ENCODE peak calls at places on chromosomes 12 and 14, in six cellular contexts. W, K, E, P, O and N are unnamed samples.
A peak's percentile ranks its signal among the peaks of the same experiment; 100 is the strongest.

GRCh38 chr12:132566551-132567131 is 43.7 kb downstream of the LRCOL1 start:
- DNase-seq in W (peak; percentile 50), K (no peak), E (no peak), P (no peak), O (no peak), N (no peak)

GRCh38 chr12:90940872-90941499 is 14.0 kb downstream of the CCER1 start:
- DNase-seq in W (no peak), K (peak; percentile 55), E (no peak), P (peak; percentile 64), O (no peak), N (no peak)

GRCh38 chr12:131436922-131437705 is 273.8 kb upstream of the SFSWAP start:
- DNase-seq in W (peak; percentile 10), K (no peak), E (no peak), P (no peak), O (no peak), N (peak; percentile 52)

GRCh38 chr14:105855893-105856675 is 329.7 kb downstream of the TMEM121 start:
- DNase-seq in W (peak; percentile 8), K (no peak), E (peak; percentile 6), P (no peak), O (peak; percentile 15), N (no peak)

GRCh38 chr12:12628013-12628412 is 16.3 kb downstream of the CREBL2 start:
- DNase-seq in W (no peak), K (no peak), E (no peak), P (no peak), O (no peak), N (no peak)

GRCh38 chr14:52267501-52268190 is at the start of gene PTGDR:
- DNase-seq in W (peak; percentile 25), K (peak; percentile 70), E (no peak), P (no peak), O (no peak), N (no peak)

GRCh38 chr12:50803230-50803629 is 39.3 kb downstream of the ATF1 start:
- DNase-seq in W (no peak), K (no peak), E (no peak), P (no peak), O (no peak), N (no peak)

GRCh38 chr12:26125451-26126339 is 858 bp upstream of the BHLHE41 start:
- DNase-seq in W (peak; percentile 87), K (peak; percentile 82), E (peak; percentile 82), P (peak; percentile 79), O (peak; percentile 80), N (peak; percentile 73)

GRCh38 chr14:77424862-77425261 is 1.5 kb upstream of the NOXRED1 start:
- DNase-seq in W (no peak), K (no peak), E (no peak), P (no peak), O (no peak), N (no peak)
- H3K36me3 ChIP-seq in W (no peaks in the 10 kb centered on the region), K (peaks cover 5% of the 10 kb centered on the region), E (peaks cover 32% of the 10 kb centered on the region), P (no peaks in the 10 kb centered on the region), O (peaks cover 80% of the 10 kb centered on the region), N (peaks cover 9% of the 10 kb centered on the region)

DNA sequence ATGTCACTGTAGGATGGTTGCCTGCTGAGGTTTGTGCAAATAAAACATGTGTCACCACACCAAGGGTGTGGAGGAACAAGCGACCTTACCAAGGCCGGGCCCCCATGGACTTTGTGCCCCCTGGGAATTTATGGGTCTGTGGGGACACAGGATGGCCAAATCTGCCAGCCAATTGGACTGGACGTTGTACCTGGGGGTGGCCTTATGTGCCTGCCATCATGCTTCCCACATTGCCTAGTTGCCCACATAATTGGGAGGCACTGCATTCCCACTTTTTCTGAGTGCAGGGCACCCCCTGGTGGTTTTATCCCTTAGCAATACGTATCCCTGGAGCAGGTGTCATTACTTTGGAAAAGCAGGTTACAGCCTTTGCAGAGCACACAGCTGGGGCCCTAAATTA is 92.6 kb upstream of the TMPO start:
- DNase-seq in W (no peak), K (peak; percentile 55), E (peak; percentile 33), P (no peak), O (no peak), N (peak; percentile 41)
- TF ChIP-seq CTCF in W (no peak), K (peak; percentile 50), E (peak; percentile 47), P (no peak), O (peak; percentile 69), N (peak; percentile 57)

GRCh38 chr14:74945261-74945851 is 10.0 kb downstream of the PGF start:
- DNase-seq in W (peak; percentile 60), K (peak; percentile 79), E (peak; percentile 67), P (peak; percentile 16), O (no peak), N (peak; percentile 70)
- H3K36me3 ChIP-seq in W (no peaks in the 10 kb centered on the region), K (no peaks in the 10 kb centered on the region), E (no peaks in the 10 kb centered on the region), P (no peaks in the 10 kb centered on the region), O (no peaks in the 10 kb centered on the region), N (peaks cover 54% of the 10 kb centered on the region)

DNA sequence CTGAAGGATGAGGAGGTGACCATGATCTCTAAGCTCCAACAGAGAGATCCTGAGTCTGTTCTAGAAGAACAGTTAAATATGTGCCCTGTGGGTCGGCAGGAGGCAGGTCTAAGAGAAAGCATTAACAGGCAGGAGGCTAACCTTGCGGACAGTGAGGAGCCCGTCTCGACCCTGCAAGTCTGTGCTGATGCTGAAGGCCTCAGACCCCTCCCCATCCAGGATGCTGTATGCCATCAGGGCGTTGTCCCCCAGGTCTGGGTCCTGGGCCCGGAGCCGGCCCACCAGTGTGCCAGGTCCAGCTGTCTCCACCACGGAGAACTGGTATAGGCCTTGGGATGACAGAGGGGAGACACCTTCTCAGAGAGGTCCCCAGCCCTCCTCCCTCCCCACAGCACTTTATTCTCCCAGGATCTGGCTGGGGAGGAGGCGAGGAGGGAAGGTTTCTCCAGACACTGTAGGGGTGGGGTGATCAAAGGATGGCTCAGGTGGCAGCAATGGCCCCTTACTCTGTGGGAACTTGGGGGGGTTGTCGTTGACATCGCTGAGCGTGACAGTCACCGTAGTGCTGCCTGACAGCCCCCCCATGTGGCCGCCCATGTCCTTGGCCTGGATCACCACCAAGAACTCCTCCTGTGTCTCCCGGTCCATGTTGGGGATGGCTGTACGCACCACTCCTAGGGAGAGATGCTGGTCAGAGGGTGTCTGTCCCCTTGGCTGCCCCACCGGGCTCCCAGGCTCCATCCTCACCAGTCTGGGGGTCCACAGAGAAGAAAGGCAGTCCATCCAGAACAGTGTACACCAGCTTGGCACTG is 3.1 kb downstream of the CDH24 start:
- DNase-seq in W (peak; percentile 49), K (peak; percentile 39), E (peak; percentile 53), P (no peak), O (no peak), N (peak; percentile 67)
- TF ChIP-seq CTCF in W (no peak), K (peak; percentile 37), E (peak; percentile 31), P (no peak), O (no peak), N (peak; percentile 77)

DNA sequence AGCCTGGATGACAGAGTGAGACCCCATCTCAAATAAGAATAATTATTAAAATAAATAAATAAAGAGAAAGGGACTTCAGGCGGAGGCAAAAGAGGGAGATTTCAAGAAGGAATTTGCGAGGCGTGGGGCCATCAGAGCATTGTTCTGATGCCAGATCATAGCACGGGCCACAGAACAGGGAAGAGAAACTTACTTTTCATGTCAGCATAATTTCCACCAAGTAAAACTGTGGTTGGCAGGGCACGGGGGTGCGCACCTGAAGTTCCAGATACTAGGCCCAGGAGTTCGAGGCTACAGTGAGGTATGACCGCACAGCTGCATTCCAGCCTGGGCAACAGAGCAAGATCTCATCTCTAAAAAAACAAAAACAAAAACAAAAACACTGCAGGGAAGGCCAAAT is 11.0 kb upstream of the PLBD1 start:
- DNase-seq in W (no peak), K (no peak), E (no peak), P (no peak), O (no peak), N (no peak)
- H3K36me3 ChIP-seq in W (no peaks in the 10 kb centered on the region), K (no peaks in the 10 kb centered on the region), E (no peaks in the 10 kb centered on the region), P (no peaks in the 10 kb centered on the region), O (no peaks in the 10 kb centered on the region), N (no peaks in the 10 kb centered on the region)

GRCh38 chr12:96864335-96864734 is 42.7 kb upstream of the NEDD1 start:
- DNase-seq in W (no peak), K (no peak), E (no peak), P (no peak), O (no peak), N (no peak)
- TF ChIP-seq CTCF in W (no peak), K (no peak), E (no peak), P (no peak), O (no peak), N (no peak)

DNA sequence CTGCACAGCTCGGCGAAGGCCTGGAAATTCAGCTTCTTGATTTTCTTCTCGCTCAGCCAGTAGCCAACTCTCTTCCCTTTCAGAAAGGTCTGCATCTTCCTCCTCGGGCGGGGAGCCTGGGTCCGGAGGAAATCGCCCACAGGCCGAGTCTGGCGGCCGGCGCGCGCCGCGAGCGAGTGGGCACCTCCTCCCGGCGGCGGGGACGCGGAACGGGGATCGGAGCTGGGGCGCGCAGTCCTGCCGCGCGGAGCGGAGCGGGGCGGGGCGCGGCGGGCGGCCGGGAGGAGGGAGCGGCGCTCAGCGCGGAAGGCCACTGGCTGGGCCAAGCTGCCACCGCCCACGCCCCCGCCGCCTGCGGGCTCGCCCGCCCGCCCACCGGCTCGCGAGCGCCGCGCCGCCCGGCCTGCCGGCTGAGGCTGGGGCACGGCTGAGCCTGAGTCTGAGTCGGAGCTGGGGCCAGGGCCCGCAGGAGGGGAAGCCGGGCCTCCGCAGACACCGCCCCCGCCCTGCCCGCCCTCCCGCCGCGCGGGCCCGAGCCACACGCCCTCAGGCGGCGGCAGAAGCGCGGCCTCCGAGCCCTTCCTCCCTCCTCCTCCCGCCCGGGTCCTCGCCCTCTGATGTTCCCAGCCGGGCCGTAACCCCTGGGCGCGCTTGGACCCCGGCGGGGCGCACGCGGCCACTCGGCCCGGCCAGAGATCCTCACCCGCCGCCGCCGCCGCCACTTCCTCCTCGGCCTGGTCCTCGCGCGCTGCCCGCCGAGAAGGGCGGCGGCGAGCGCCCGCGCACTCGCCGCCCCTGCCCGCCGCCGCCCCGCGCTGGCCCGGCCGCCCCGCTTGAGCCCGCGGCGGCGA is 431 bp downstream of the ITPK1 start:
- DNase-seq in W (peak; percentile 85), K (peak; percentile 93), E (peak; percentile 94), P (peak; percentile 74), O (peak; percentile 81), N (peak; percentile 89)
- H3K36me3 ChIP-seq in W (no peaks in the 10 kb centered on the region), K (no peaks in the 10 kb centered on the region), E (peaks cover 6% of the 10 kb centered on the region), P (no peaks in the 10 kb centered on the region), O (no peaks in the 10 kb centered on the region), N (peaks cover 2% of the 10 kb centered on the region)